ENCODE peak calls at places on chromosomes 6 and 20, in six cellular contexts. R is upper lobe of left lung, I is AG04450, L is cardiac muscle cell, G is mucosa of descending colon, Y is fibroblast of lung. H is an unnamed sample. For H3K9me3, the result is how much of the 10 kb centered on the place peaks cover.

GRCh38 chr20:6122873-6123649 is at the start of gene FERMT1:
- DNase-seq in R (peak), I (no peak), L (peak), G (peak), Y (peak), H (peak)

GRCh38 chr20:57272883-57273282 is 6.4 kb upstream of the BMP7 start:
- DNase-seq in R (no peak), I (no peak), L (no peak), G (no peak), Y (no peak), H (peak)

GRCh38 chr6:7132398-7132797 is 24.6 kb downstream of the RREB1 start:
- DNase-seq in R (no peak), I (no peak), L (no peak), G (no peak), Y (no peak), H (no peak)

GRCh38 chr6:54910326-54910952 is 63.9 kb downstream of the FAM83B start:
- DNase-seq in R (no peak), I (no peak), L (peak), G (peak), Y (peak), H (no peak)

GRCh38 chr6:4180653-4181255 is 45.4 kb upstream of the ECI2 start:
- DNase-seq in R (no peak), I (peak), L (peak), G (no peak), Y (peak), H (no peak)

GRCh38 chr6:30542404-30542725 is 13.9 kb downstream of the GNL1 start:
- DNase-seq in R (no peak), I (no peak), L (no peak), G (no peak), Y (no peak), H (no peak)

GRCh38 chr20:17536944-17537444 is 5.8 kb upstream of the BFSP1 start:
- DNase-seq in R (peak), I (peak), L (peak), G (peak), Y (peak), H (peak)

GRCh38 chr20:41696428-41696827 is 78.3 kb upstream of the CHD6 start:
- DNase-seq in R (no peak), I (no peak), L (peak), G (no peak), Y (no peak), H (no peak)

GRCh38 chr6:127606131-127606562 is 29.2 kb downstream of the C6orf58 start:
- DNase-seq in R (no peak), I (no peak), L (peak), G (no peak), Y (peak), H (peak)

GRCh38 chr20:10076126-10077080 is 41.6 kb downstream of the ANKEF1 start:
- DNase-seq in R (no peak), I (no peak), L (peak), G (no peak), Y (peak), H (no peak)

GRCh38 chr6:107971181-107971580 is 13.2 kb upstream of the SEC63 start:
- DNase-seq in R (no peak), I (no peak), L (no peak), G (no peak), Y (no peak), H (no peak)

DNA sequence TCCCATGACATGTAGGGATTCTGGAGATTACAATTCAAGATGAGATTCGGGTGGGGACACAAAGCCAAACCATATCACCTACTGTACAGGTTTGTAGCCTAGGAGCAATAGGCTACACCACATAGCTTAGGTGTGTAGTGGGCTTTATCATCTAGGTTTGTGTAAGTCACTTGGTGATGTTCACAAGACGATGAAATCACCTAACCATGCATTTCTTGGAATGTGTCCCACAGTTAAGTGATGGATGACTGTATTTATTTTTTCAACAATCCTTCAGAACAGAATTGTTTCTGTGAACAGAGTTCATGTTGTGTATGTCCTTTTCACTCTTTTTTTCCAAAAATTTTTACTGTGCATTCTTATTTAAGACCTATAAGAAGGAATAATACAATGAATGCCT is 76.1 kb downstream of the DTD1 start:
- DNase-seq in R (no peak), I (no peak), L (no peak), G (no peak), Y (peak), H (no peak)
- TF ChIP-seq CTCF in R (no peak), I (no peak), L (no peak), G (no peak), Y (no peak), H (no peak)

GRCh38 chr6:13947611-13948178 is 22.9 kb downstream of the RNF182 start:
- DNase-seq in R (no peak), I (no peak), L (no peak), G (no peak), Y (peak), H (no peak)
- H3K9me3 ChIP-seq in R (under half), I (under half), L (under half), G (under half), Y (under half), H (under half)

GRCh38 chr20:46710149-46710913 is 882 bp downstream of the SLC2A10 start:
- DNase-seq in R (no peak), I (no peak), L (no peak), G (peak), Y (no peak), H (no peak)
- H3K4me3 ChIP-seq in R (peak), I (peak), L (peak), G (peak), Y (peak), H (no peak)

DNA sequence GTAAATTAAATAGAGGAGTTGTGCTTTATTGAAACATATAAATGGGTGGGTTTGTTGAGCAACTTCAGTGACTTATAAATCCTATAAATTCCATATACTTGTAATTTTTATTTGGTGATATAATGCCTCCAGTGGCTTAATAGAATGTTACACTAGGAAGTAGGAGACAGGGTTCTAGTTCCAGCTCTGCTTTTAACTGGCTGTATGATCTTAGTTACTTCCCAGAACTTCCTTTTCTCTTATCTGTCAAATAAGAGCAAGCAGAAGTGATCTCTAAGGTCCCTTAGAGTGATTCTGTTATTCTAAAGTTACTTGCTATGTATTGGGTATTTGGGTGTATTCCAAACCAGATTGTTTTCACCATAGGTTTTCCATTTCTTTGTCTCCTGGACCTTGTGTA is 10.2 kb downstream of the ZSCAN23 start:
- DNase-seq in R (no peak), I (no peak), L (no peak), G (no peak), Y (no peak), H (no peak)
- TF ChIP-seq CTCF in R (no peak), I (no peak), L (no peak), G (no peak), Y (no peak), H (no peak)

GRCh38 chr6:123091896-123092271 is 95.8 kb downstream of the CLVS2 start:
- DNase-seq in R (no peak), I (no peak), L (no peak), G (no peak), Y (no peak), H (no peak)
- H3K9me3 ChIP-seq in R (under half), I (under half), L (under half), G (under half), Y (under half), H (under half)

GRCh38 chr20:21513181-21513663 is 642 bp downstream of the NKX2-2 start:
- DNase-seq in R (no peak), I (no peak), L (no peak), G (no peak), Y (no peak), H (no peak)

GRCh38 chr20:21512634-21513180 is 1.2 kb downstream of the NKX2-2 start:
- DNase-seq in R (no peak), I (no peak), L (no peak), G (no peak), Y (no peak), H (no peak)

GRCh38 chr20:21514553-21515251 is 838 bp upstream of the NKX2-2 start:
- DNase-seq in R (no peak), I (no peak), L (no peak), G (no peak), Y (no peak), H (no peak)

GRCh38 chr20:21515300-21516179 is 1.7 kb upstream of the NKX2-2 start:
- DNase-seq in R (no peak), I (no peak), L (no peak), G (no peak), Y (no peak), H (no peak)

GRCh38 chr20:21513881-21514540 is at the start of gene NKX2-2:
- DNase-seq in R (no peak), I (no peak), L (no peak), G (no peak), Y (no peak), H (no peak)
- H3K4me3 ChIP-seq in R (peak), I (no peak), L (no peak), G (no peak), Y (no peak), H (no peak)

GRCh38 chr6:22766979-22767378 is 197.6 kb downstream of the HDGFL1 start:
- DNase-seq in R (no peak), I (no peak), L (no peak), G (no peak), Y (no peak), H (no peak)
- TF ChIP-seq CTCF in R (no peak), I (no peak), L (no peak), G (no peak), Y (no peak), H (no peak)

DNA sequence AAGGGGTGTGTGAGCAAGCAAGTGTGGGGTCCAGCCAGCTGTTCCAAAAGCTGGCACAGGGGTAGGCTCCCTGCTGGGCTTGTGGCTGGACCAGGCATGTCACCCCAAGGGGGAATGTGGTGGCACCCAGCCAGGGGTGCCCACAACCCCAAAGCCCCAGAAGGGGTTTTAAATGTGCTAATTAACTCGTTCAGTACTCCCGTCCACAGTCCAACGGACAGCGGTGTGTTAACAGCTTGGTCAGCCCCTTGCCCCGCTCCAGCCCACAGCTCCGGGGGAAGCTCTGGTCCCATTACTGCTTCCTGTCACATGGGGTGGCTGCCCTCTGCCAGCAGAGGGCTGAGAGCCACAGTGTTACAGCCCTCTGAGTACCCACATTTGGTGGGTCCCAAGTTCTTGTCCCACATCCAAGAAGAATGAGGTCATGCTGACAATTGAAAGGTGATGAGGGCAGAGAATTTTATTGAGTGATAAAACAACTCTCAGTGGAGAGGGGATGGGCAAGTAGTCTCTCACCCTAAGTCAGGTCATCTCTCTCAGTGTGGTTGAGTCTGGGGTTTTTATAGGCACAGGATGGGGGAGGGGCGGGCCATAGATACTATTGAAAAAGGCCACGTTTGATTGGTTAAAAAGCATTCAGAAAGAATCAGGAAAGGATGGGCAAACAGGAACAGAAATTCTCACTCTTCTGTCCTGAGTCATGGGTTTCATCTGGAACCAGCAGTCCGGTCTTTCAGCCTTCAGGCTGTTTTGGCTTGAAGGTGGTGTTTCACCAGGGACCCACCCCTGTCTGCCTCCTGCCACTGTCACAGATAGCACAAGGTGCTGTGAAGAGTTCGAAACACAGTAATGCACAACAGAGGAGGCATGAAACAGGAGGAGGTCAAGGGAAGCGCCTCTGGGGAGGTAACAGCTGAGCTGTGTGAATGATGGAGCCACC is 238.5 kb downstream of the NFATC2 start:
- DNase-seq in R (no peak), I (no peak), L (no peak), G (no peak), Y (no peak), H (no peak)
- H3K9me3 ChIP-seq in R (under half), I (under half), L (under half), G (under half), Y (under half), H (under half)

GRCh38 chr20:47353697-47354387 is 2.7 kb downstream of the ZMYND8 start:
- DNase-seq in R (no peak), I (no peak), L (peak), G (no peak), Y (peak), H (no peak)
- H3K4me3 ChIP-seq in R (peak), I (peak), L (peak), G (no peak), Y (no peak), H (no peak)

GRCh38 chr6:81756690-81757089 is 4.2 kb upstream of the TENT5A start:
- DNase-seq in R (no peak), I (no peak), L (no peak), G (no peak), Y (no peak), H (peak)
- TF ChIP-seq CTCF in R (no peak), I (no peak), L (no peak), G (no peak), Y (no peak), H (peak)

H was measured in WERI-Rb-1.